ENCODE peak calls at places on chromosomes 16 and 17, in ten cellular contexts. M, X, Z, F, B, L, W, I, J and G are unnamed samples.

GRCh38 chr16:23435500-23435899 is 17.5 kb downstream of the COG7 start:
- DNase-seq in M (peak; percentile 13), X (peak; percentile 74), Z (peak; percentile 79), F (no peak), B (peak; percentile 79), L (peak; percentile 29), W (peak; percentile 83), I (no peak), J (peak; percentile 76), G (peak; percentile 80)

GRCh38 chr16:20744922-20745440 is 3.4 kb upstream of the THUMPD1 start:
- DNase-seq in M (no peak), X (no peak), Z (no peak), F (no peak), B (no peak), L (no peak), W (no peak), I (no peak), J (no peak), G (no peak)

GRCh38 chr17:41800601-41801373 is 11.0 kb downstream of the P3H4 start:
- DNase-seq in M (no peak), X (peak; percentile 74), Z (peak; percentile 42), F (peak; percentile 69), B (peak; percentile 82), L (no peak), W (peak; percentile 78), I (no peak), J (peak; percentile 68), G (peak; percentile 94)

GRCh38 chr16:49352923-49353322 is 20.7 kb upstream of the C16orf78 start:
- DNase-seq in M (no peak), X (no peak), Z (peak; percentile 61), F (no peak), B (no peak), L (no peak), W (no peak), I (no peak), J (peak; percentile 2), G (peak; percentile 84)

GRCh38 chr17:17403899-17404576 is 72.8 kb upstream of the MED9 start:
- DNase-seq in M (no peak), X (no peak), Z (no peak), F (no peak), B (no peak), L (no peak), W (peak; percentile 51), I (no peak), J (no peak), G (no peak)

GRCh38 chr17:41539979-41540701 is 12.0 kb upstream of the KRT19 start:
- DNase-seq in M (no peak), X (no peak), Z (no peak), F (no peak), B (peak; percentile 17), L (no peak), W (no peak), I (no peak), J (no peak), G (peak; percentile 57)

GRCh38 chr17:77873518-77874302 is 84.8 kb upstream of the TNRC6C start:
- DNase-seq in M (no peak), X (no peak), Z (no peak), F (no peak), B (no peak), L (no peak), W (peak; percentile 35), I (no peak), J (no peak), G (no peak)

GRCh38 chr17:17511971-17512858 is 16.0 kb upstream of the RASD1 start:
- DNase-seq in M (no peak), X (no peak), Z (no peak), F (peak; percentile 95), B (no peak), L (no peak), W (no peak), I (no peak), J (peak; percentile 75), G (no peak)

GRCh38 chr16:85316321-85316919 is 204.1 kb upstream of the CIBAR2 start:
- DNase-seq in M (no peak), X (no peak), Z (peak; percentile 88), F (no peak), B (peak; percentile 16), L (peak; percentile 58), W (peak; percentile 81), I (no peak), J (peak; percentile 76), G (peak; percentile 95)

GRCh38 chr17:50568659-50569058 is 8.1 kb downstream of the CACNA1G start:
- DNase-seq in M (no peak), X (no peak), Z (no peak), F (no peak), B (no peak), L (no peak), W (no peak), I (no peak), J (no peak), G (no peak)
- H3K27me3 ChIP-seq in M (peaks cover 2% of the 10 kb centered on the region), X (peaks cover 42% of the 10 kb centered on the region), Z (peaks cover 27% of the 10 kb centered on the region), F (peaks cover 31% of the 10 kb centered on the region), B (peaks cover 95% of the 10 kb centered on the region), L (peaks cover 25% of the 10 kb centered on the region), W (peaks cover 8% of the 10 kb centered on the region), I (no peaks in the 10 kb centered on the region), J (no peaks in the 10 kb centered on the region), G (peaks cover 32% of the 10 kb centered on the region)

DNA sequence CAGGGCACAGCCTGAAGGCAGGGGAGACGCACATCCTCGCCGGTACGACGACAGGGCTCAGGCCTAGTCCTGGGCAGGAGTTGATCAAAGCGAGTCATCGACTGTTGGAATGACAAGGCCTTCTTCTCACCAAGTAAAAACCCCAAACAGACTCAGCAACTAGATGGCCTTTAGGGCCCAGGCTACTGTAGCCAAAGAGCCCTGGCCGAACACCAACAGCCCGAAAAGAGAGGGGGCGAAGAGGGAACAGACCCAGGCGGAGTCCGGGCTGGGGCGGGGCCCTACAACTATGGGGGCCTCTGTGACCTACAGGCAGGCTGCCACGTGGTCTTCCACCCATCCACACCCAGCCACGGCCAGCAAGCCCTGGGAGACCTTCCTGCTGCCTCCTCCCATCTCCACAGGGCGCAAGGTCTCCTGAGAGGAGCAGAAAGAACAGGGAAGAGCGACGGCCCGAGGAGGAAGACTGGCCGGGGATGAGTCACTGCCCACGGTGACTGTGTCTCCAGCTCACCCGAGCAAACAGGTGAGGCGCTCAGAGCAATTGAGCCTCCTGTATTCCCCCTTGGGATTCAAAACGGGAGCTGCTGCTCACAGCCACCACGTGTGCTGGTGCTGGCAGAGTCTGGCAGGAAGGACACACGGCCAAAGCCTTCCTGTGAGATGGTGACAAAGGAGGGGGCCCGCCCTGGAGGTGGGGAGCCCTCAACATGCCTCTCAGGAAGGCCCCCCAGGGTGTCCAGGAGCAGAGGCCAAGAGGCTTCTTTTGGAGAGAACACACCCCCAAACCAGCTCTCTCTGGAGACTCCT is 17.7 kb downstream of the SLC16A3 start:
- DNase-seq in M (no peak), X (no peak), Z (no peak), F (peak; percentile 71), B (no peak), L (peak; percentile 52), W (no peak), I (no peak), J (no peak), G (peak; percentile 53)
- H3K36me3 ChIP-seq in M (peaks cover 94% of the 10 kb centered on the region), X (peaks cover 83% of the 10 kb centered on the region), Z (peaks cover 6% of the 10 kb centered on the region), F (peaks cover 48% of the 10 kb centered on the region), B (peaks cover 9% of the 10 kb centered on the region), L (peaks cover 92% of the 10 kb centered on the region), W (peaks cover 87% of the 10 kb centered on the region), I (peaks cover 8% of the 10 kb centered on the region), J (peaks cover 84% of the 10 kb centered on the region), G (peaks cover 61% of the 10 kb centered on the region)

GRCh38 chr17:83079340-83079747 is at the start of gene METRNL:
- DNase-seq in M (peak; percentile 36), X (peak; percentile 92), Z (peak; percentile 87), F (no peak), B (peak; percentile 65), L (peak; percentile 85), W (peak; percentile 92), I (no peak), J (peak; percentile 90), G (peak; percentile 99)
- H3K27me3 ChIP-seq in M (no peaks in the 10 kb centered on the region), X (no peaks in the 10 kb centered on the region), Z (peaks cover 75% of the 10 kb centered on the region), F (peaks cover 8% of the 10 kb centered on the region), B (peaks cover 78% of the 10 kb centered on the region), L (no peaks in the 10 kb centered on the region), W (no peaks in the 10 kb centered on the region), I (no peaks in the 10 kb centered on the region), J (no peaks in the 10 kb centered on the region), G (peaks cover 31% of the 10 kb centered on the region)

DNA sequence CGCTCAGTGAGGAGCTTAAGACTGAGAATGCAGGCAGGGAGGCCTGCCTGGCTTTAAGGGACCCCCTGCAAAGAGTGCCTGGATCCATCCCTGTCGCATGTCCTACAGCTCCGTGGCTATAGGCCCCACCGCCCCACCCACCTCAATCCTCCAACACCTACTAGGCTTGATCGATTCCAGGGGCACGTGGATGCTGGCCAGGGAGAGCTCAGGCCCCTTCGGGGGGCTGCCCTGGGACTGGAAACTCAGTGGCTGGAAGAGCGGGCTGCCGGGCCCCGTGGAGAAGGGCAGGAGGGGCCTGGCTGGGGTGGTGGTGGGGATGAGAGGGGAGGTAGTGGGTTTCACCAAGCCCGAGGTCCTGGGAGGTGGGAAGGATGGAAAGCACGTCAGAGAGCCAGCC is 22.2 kb downstream of the GGA3 start:
- DNase-seq in M (no peak), X (no peak), Z (no peak), F (no peak), B (no peak), L (no peak), W (no peak), I (no peak), J (no peak), G (no peak)
- H3K36me3 ChIP-seq in M (peaks cover 84% of the 10 kb centered on the region), X (peaks cover 100% of the 10 kb centered on the region), Z (no peaks in the 10 kb centered on the region), F (peaks cover 43% of the 10 kb centered on the region), B (peaks cover 15% of the 10 kb centered on the region), L (peaks cover 97% of the 10 kb centered on the region), W (peaks cover 100% of the 10 kb centered on the region), I (peaks cover 20% of the 10 kb centered on the region), J (peaks cover 87% of the 10 kb centered on the region), G (peaks cover 68% of the 10 kb centered on the region)